ENCODE peak calls at places on chromosome 5, in seven cellular contexts. One of them, this sample, is unnamed.

GRCh38 chr5:3047212-3047774 is 295.8 kb upstream of the IRX2 start:
- DNase-seq in stimulated activated CD4-positive, alpha-beta T cell treated with anti-CD3 and anti-CD28 coated beads, Interleukin-1b, Interleukin-23, amount 100 ng/mL, for 48 hours: no peak
- DNase-seq in T follicular helper cell: no peak
- DNase-seq in progenitor cell of endocrine pancreas: no peak
- DNase-seq in Right ventricle myocardium superior: no peak
- DNase-seq in RWPE1: no peak
- DNase-seq in activated CD4-positive, alpha-beta T cell treated with anti-CD3 and anti-CD28 coated beads, Interleukin-2, amount 50 U/mL, for 1 hour: no peak
- DNase-seq in this sample: no peak

GRCh38 chr5:135308752-135309151 is 90.3 kb downstream of the MACROH2A1 start:
- DNase-seq in progenitor cell of endocrine pancreas: no peak
- DNase-seq in Right ventricle myocardium superior: no peak
- DNase-seq in T follicular helper cell: no peak
- DNase-seq in stimulated activated CD4-positive, alpha-beta T cell treated with anti-CD3 and anti-CD28 coated beads, Interleukin-1b, Interleukin-23, amount 100 ng/mL, for 48 hours: no peak
- DNase-seq in RWPE1: no peak
- DNase-seq in activated CD4-positive, alpha-beta T cell treated with anti-CD3 and anti-CD28 coated beads, Interleukin-2, amount 50 U/mL, for 1 hour: no peak
- DNase-seq in this sample: no peak

GRCh38 chr5:177317959-177318377 is 6.3 kb upstream of the MXD3 start:
- DNase-seq in activated CD4-positive, alpha-beta T cell treated with anti-CD3 and anti-CD28 coated beads, Interleukin-2, amount 50 U/mL, for 1 hour: peak; percentile 76
- DNase-seq in stimulated activated CD4-positive, alpha-beta T cell treated with anti-CD3 and anti-CD28 coated beads, Interleukin-1b, Interleukin-23, amount 100 ng/mL, for 48 hours: peak; percentile 73
- DNase-seq in RWPE1: peak; percentile 79
- DNase-seq in Right ventricle myocardium superior: peak; percentile 79
- DNase-seq in progenitor cell of endocrine pancreas: peak; percentile 60
- DNase-seq in T follicular helper cell: peak; percentile 58
- DNase-seq in this sample: peak; percentile 74

GRCh38 chr5:150485770-150486401 is 22.0 kb upstream of the NDST1 start:
- DNase-seq in RWPE1: peak; percentile 76
- DNase-seq in progenitor cell of endocrine pancreas: peak; percentile 43
- DNase-seq in Right ventricle myocardium superior: peak; percentile 84
- DNase-seq in T follicular helper cell: peak; percentile 10
- DNase-seq in stimulated activated CD4-positive, alpha-beta T cell treated with anti-CD3 and anti-CD28 coated beads, Interleukin-1b, Interleukin-23, amount 100 ng/mL, for 48 hours: peak; percentile 21
- DNase-seq in activated CD4-positive, alpha-beta T cell treated with anti-CD3 and anti-CD28 coated beads, Interleukin-2, amount 50 U/mL, for 1 hour: no peak
- DNase-seq in this sample: peak; percentile 86

GRCh38 chr5:141674747-141675146 is 7.3 kb downstream of the ARAP3 start:
- DNase-seq in activated CD4-positive, alpha-beta T cell treated with anti-CD3 and anti-CD28 coated beads, Interleukin-2, amount 50 U/mL, for 1 hour: no peak
- DNase-seq in stimulated activated CD4-positive, alpha-beta T cell treated with anti-CD3 and anti-CD28 coated beads, Interleukin-1b, Interleukin-23, amount 100 ng/mL, for 48 hours: no peak
- DNase-seq in RWPE1: no peak
- DNase-seq in Right ventricle myocardium superior: no peak
- DNase-seq in progenitor cell of endocrine pancreas: no peak
- DNase-seq in T follicular helper cell: no peak
- DNase-seq in this sample: no peak

GRCh38 chr5:111580956-111581355 is 68.6 kb upstream of the STARD4 start:
- DNase-seq in T follicular helper cell: no peak
- DNase-seq in Right ventricle myocardium superior: no peak
- DNase-seq in RWPE1: no peak
- DNase-seq in progenitor cell of endocrine pancreas: no peak
- DNase-seq in activated CD4-positive, alpha-beta T cell treated with anti-CD3 and anti-CD28 coated beads, Interleukin-2, amount 50 U/mL, for 1 hour: no peak
- DNase-seq in stimulated activated CD4-positive, alpha-beta T cell treated with anti-CD3 and anti-CD28 coated beads, Interleukin-1b, Interleukin-23, amount 100 ng/mL, for 48 hours: no peak
- DNase-seq in this sample: no peak

GRCh38 chr5:109455598-109456096 is 45.9 kb upstream of the PJA2 start:
- DNase-seq in RWPE1: peak; percentile 97
- DNase-seq in stimulated activated CD4-positive, alpha-beta T cell treated with anti-CD3 and anti-CD28 coated beads, Interleukin-1b, Interleukin-23, amount 100 ng/mL, for 48 hours: peak; percentile 15
- DNase-seq in activated CD4-positive, alpha-beta T cell treated with anti-CD3 and anti-CD28 coated beads, Interleukin-2, amount 50 U/mL, for 1 hour: no peak
- DNase-seq in progenitor cell of endocrine pancreas: no peak
- DNase-seq in Right ventricle myocardium superior: no peak
- DNase-seq in T follicular helper cell: no peak
- DNase-seq in this sample: peak; percentile 53

GRCh38 chr5:40043916-40044315 is 619.1 kb upstream of the DAB2 start:
- DNase-seq in RWPE1: no peak
- DNase-seq in T follicular helper cell: no peak
- DNase-seq in activated CD4-positive, alpha-beta T cell treated with anti-CD3 and anti-CD28 coated beads, Interleukin-2, amount 50 U/mL, for 1 hour: no peak
- DNase-seq in progenitor cell of endocrine pancreas: no peak
- DNase-seq in Right ventricle myocardium superior: no peak
- DNase-seq in stimulated activated CD4-positive, alpha-beta T cell treated with anti-CD3 and anti-CD28 coated beads, Interleukin-1b, Interleukin-23, amount 100 ng/mL, for 48 hours: no peak
- DNase-seq in this sample: no peak

GRCh38 chr5:110846621-110847020 is 107.8 kb downstream of the SLC25A46 start:
- DNase-seq in activated CD4-positive, alpha-beta T cell treated with anti-CD3 and anti-CD28 coated beads, Interleukin-2, amount 50 U/mL, for 1 hour: no peak
- DNase-seq in Right ventricle myocardium superior: no peak
- DNase-seq in RWPE1: no peak
- DNase-seq in stimulated activated CD4-positive, alpha-beta T cell treated with anti-CD3 and anti-CD28 coated beads, Interleukin-1b, Interleukin-23, amount 100 ng/mL, for 48 hours: no peak
- DNase-seq in progenitor cell of endocrine pancreas: no peak
- DNase-seq in T follicular helper cell: no peak
- DNase-seq in this sample: no peak

GRCh38 chr5:161378701-161379100 is 167.8 kb downstream of the GABRB2 start:
- DNase-seq in T follicular helper cell: no peak
- DNase-seq in activated CD4-positive, alpha-beta T cell treated with anti-CD3 and anti-CD28 coated beads, Interleukin-2, amount 50 U/mL, for 1 hour: no peak
- DNase-seq in Right ventricle myocardium superior: no peak
- DNase-seq in progenitor cell of endocrine pancreas: no peak
- DNase-seq in stimulated activated CD4-positive, alpha-beta T cell treated with anti-CD3 and anti-CD28 coated beads, Interleukin-1b, Interleukin-23, amount 100 ng/mL, for 48 hours: no peak
- DNase-seq in RWPE1: no peak
- DNase-seq in this sample: no peak

GRCh38 chr5:79795764-79796398 is 106.2 kb downstream of the CMYA5 start:
- DNase-seq in progenitor cell of endocrine pancreas: no peak
- DNase-seq in activated CD4-positive, alpha-beta T cell treated with anti-CD3 and anti-CD28 coated beads, Interleukin-2, amount 50 U/mL, for 1 hour: no peak
- DNase-seq in T follicular helper cell: no peak
- DNase-seq in RWPE1: no peak
- DNase-seq in Right ventricle myocardium superior: peak; percentile 72
- DNase-seq in stimulated activated CD4-positive, alpha-beta T cell treated with anti-CD3 and anti-CD28 coated beads, Interleukin-1b, Interleukin-23, amount 100 ng/mL, for 48 hours: no peak
- DNase-seq in this sample: peak; percentile 37

GRCh38 chr5:150780816-150781221 is 2.3 kb downstream of the SMIM3 start:
- DNase-seq in Right ventricle myocardium superior: no peak
- DNase-seq in RWPE1: peak; percentile 60
- DNase-seq in activated CD4-positive, alpha-beta T cell treated with anti-CD3 and anti-CD28 coated beads, Interleukin-2, amount 50 U/mL, for 1 hour: no peak
- DNase-seq in stimulated activated CD4-positive, alpha-beta T cell treated with anti-CD3 and anti-CD28 coated beads, Interleukin-1b, Interleukin-23, amount 100 ng/mL, for 48 hours: peak; percentile 41
- DNase-seq in T follicular helper cell: no peak
- DNase-seq in progenitor cell of endocrine pancreas: no peak
- DNase-seq in this sample: no peak

This sample was measured in left cardiac atrium.